ENCODE peak calls at places on chromosomes 3 and 15, in four cellular contexts. H, K, S and O are unnamed samples.

GRCh38 chr15:97598353-97598798 is 362.1 kb upstream of the ARRDC4 start:
- DNase-seq in H (no peak), K (no peak), S (no peak), O (no peak)

GRCh38 chr3:34405159-34405558 is 606.7 kb downstream of the PDCD6IP start:
- DNase-seq in H (no peak), K (no peak), S (no peak), O (no peak)

GRCh38 chr15:42544858-42545629 is 3.5 kb downstream of the LRRC57 start:
- DNase-seq in H (no peak), K (no peak), S (no peak), O (no peak)

GRCh38 chr3:130779031-130779430 is 32.4 kb upstream of the PIK3R4 start:
- DNase-seq in H (no peak), K (no peak), S (peak), O (no peak)

GRCh38 chr3:185549651-185550111 is 2.7 kb downstream of the LIPH start:
- DNase-seq in H (no peak), K (peak), S (no peak), O (no peak)

GRCh38 chr15:31025996-31026395 is 34.6 kb upstream of the MTMR10 start:
- DNase-seq in H (no peak), K (no peak), S (no peak), O (no peak)

GRCh38 chr15:40420793-40421192 is 15.2 kb downstream of the IVD start:
- DNase-seq in H (no peak), K (no peak), S (no peak), O (no peak)

GRCh38 chr3:52788890-52789745 is 5.5 kb upstream of the ITIH3 start:
- DNase-seq in H (no peak), K (no peak), S (no peak), O (no peak)

GRCh38 chr15:67906382-67906781 is 66.5 kb upstream of the RNU6-1 start:
- DNase-seq in H (no peak), K (peak), S (no peak), O (no peak)

GRCh38 chr3:18232317-18232716 is 192.8 kb downstream of the SATB1 start:
- DNase-seq in H (no peak), K (no peak), S (no peak), O (no peak)

GRCh38 chr3:38649500-38650247 is at the start of gene SCN5A:
- DNase-seq in H (no peak), K (no peak), S (peak), O (no peak)

GRCh38 chr15:44163370-44163769 is 31.7 kb downstream of the FRMD5 start:
- DNase-seq in H (no peak), K (peak), S (no peak), O (no peak)

GRCh38 chr3:83189634-83190033 is 1428.2 kb upstream of the GBE1 start:
- DNase-seq in H (no peak), K (no peak), S (no peak), O (no peak)

GRCh38 chr3:64176461-64176996 is 48.7 kb downstream of the PRICKLE2 start:
- DNase-seq in H (no peak), K (peak), S (peak), O (no peak)

GRCh38 chr3:27628029-27628750 is 93.9 kb downstream of the EOMES start:
- DNase-seq in H (no peak), K (peak), S (no peak), O (no peak)

GRCh38 chr3:60932669-60933068 is 318.6 kb downstream of the FHIT start:
- DNase-seq in H (no peak), K (no peak), S (peak), O (no peak)

GRCh38 chr15:99955181-99955525 is 221.9 kb upstream of the LYSMD4 start:
- DNase-seq in H (no peak), K (no peak), S (no peak), O (no peak)

GRCh38 chr3:120162400-120162799 is 68.2 kb upstream of the GSK3B start:
- DNase-seq in H (no peak), K (peak), S (no peak), O (no peak)

GRCh38 chr15:41561777-41562145 is 2.7 kb downstream of the TYRO3 start:
- DNase-seq in H (no peak), K (peak), S (no peak), O (no peak)

GRCh38 chr3:52373676-52374075 is 57.6 kb downstream of the DNAH1 start:
- DNase-seq in H (no peak), K (peak), S (no peak), O (no peak)

GRCh38 chr3:127612966-127613365 is 14.8 kb downstream of the MCM2 start:
- DNase-seq in H (no peak), K (no peak), S (no peak), O (no peak)

GRCh38 chr3:124257332-124257864 is 265.5 kb upstream of the ROPN1 start:
- DNase-seq in H (no peak), K (no peak), S (peak), O (no peak)

GRCh38 chr3:124260206-124260915 is 268.4 kb upstream of the ROPN1 start:
- DNase-seq in H (no peak), K (peak), S (peak), O (no peak)

GRCh38 chr3:124258057-124258500 is 266.2 kb upstream of the ROPN1 start:
- DNase-seq in H (no peak), K (peak), S (no peak), O (no peak)

GRCh38 chr3:124263168-124263567 is 271.2 kb upstream of the ROPN1 start:
- DNase-seq in H (no peak), K (peak), S (peak), O (no peak)

GRCh38 chr3:124261301-124261700 is 269.4 kb upstream of the ROPN1 start:
- DNase-seq in H (no peak), K (peak), S (no peak), O (no peak)
- TF ChIP-seq CTCF in H (no peak), K (no peak), S (no peak), O (no peak)

GRCh38 chr3:180802837-180803236 is 109.6 kb upstream of the FXR1 start:
- DNase-seq in H (no peak), K (peak), S (peak), O (no peak)
- TF ChIP-seq CTCF in H (no peak), K (peak), S (peak), O (peak)

GRCh38 chr15:95021816-95022215 is 790.5 kb downstream of the MCTP2 start:
- DNase-seq in H (no peak), K (no peak), S (no peak), O (no peak)

GRCh38 chr15:95024388-95024787 is 793.0 kb downstream of the MCTP2 start:
- DNase-seq in H (no peak), K (peak), S (no peak), O (no peak)

GRCh38 chr15:95025924-95026728 is 794.8 kb downstream of the MCTP2 start:
- DNase-seq in H (no peak), K (peak), S (peak), O (no peak)
- TF ChIP-seq CTCF in H (no peak), K (peak), S (peak), O (peak)

DNA sequence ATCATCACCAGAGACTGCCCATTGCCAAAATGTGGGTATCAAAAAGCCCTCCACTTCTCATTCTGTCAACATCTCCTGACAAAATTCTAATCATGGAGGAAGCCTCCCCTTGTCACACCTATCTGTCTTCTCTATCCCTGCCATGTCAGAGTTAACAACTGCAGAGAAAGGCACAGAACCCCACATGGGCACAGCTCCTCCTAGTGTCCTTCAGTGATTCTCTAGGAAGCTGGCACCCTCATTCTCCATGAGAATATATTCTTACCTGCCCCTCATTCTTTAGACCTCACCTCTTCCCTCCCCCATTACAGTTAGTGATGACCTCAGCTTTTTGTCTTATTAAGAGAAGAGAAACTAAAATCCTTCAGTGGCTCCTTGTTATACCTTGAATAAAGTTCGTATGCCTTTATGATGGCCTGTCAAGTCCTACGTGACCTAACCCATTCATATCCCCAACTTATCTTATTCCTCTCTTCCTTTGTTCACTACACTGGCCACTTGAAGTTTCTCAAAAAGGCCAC is 44.6 kb downstream of the NME9 start:
- DNase-seq in H (no peak), K (no peak), S (no peak), O (no peak)
- TF ChIP-seq CTCF in H (no peak), K (peak), S (no peak), O (no peak)

GRCh38 chr15:29451201-29451781 is 181.7 kb upstream of the NSMCE3 start:
- DNase-seq in H (no peak), K (no peak), S (peak), O (no peak)
- TF ChIP-seq CTCF in H (no peak), K (no peak), S (peak), O (peak)

GRCh38 chr3:74426571-74426970 is 187.9 kb downstream of the CNTN3 start:
- DNase-seq in H (no peak), K (peak), S (no peak), O (no peak)
- TF ChIP-seq CTCF in H (no peak), K (no peak), S (no peak), O (no peak)

GRCh38 chr3:2504912-2505311 is 406.2 kb downstream of the CNTN4 start:
- DNase-seq in H (no peak), K (no peak), S (no peak), O (no peak)
- TF ChIP-seq CTCF in H (no peak), K (no peak), S (no peak), O (no peak)

GRCh38 chr3:195095704-195096036 is 175.3 kb downstream of the XXYLT1 start:
- DNase-seq in H (no peak), K (peak), S (no peak), O (no peak)

GRCh38 chr3:195098741-195099525 is 172.0 kb downstream of the XXYLT1 start:
- DNase-seq in H (no peak), K (no peak), S (no peak), O (no peak)

GRCh38 chr3:195096053-195096452 is 174.9 kb downstream of the XXYLT1 start:
- DNase-seq in H (no peak), K (no peak), S (no peak), O (no peak)

GRCh38 chr3:195096484-195097330 is 174.3 kb downstream of the XXYLT1 start:
- DNase-seq in H (no peak), K (no peak), S (no peak), O (no peak)

DNA sequence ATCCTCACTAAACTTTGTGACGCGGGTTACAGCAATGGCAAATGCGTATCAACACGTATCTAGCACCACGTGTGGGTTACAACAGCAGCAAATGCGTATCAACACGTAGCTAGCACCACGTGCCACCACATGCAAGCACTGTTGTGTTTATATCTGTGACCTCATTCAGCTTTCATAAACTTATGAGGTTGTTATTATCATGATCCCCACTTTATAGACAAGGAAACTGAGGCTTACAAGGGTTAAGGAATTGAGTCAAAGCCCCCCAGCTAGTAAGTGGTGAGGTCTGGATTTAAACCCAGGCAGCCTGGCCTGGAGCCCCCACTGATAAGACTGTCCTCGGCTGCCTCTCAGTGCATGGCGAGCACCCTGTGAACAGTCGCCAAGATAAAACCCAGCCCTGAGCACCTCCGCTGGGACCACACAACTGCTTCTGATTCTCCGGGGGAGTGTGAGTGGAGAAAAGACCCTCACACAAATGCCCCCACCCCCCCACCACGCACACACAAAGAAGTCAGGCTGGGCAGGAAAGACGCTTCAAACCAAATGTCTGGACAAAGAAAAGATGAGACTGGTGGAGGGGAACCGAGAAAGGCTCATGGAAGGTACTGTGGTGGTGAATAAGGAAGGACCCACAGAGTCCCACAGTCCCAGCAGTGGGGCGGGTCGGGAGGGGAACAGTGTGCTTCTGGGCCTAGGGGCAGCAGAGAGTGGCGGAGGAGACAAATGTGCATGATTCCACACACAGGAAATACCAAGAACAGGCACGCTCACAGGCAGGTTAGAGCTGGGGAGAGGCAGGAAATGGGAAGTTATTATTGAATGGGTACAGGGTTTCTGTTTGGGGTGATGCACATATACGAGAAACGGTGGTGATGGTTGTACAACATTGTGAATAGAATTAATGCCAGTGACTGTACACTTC is 173.4 kb downstream of the XXYLT1 start:
- DNase-seq in H (no peak), K (peak), S (peak), O (no peak)
- TF ChIP-seq CTCF in H (no peak), K (no peak), S (no peak), O (no peak)